ENCODE peak calls at places on chromosomes 16 and 17, in eight cellular contexts. A is osteocyte; Y is lung; E is mammary epithelial cell; B is CD4-positive, alpha-beta T cell; K is foreskin fibroblast; P is endothelial cell; Z is epithelial cell of esophagus. R is an unnamed sample.

GRCh38 chr16:61421111-61421510 is 615.1 kb downstream of the CDH8 start:
- DNase-seq in K (no peak), P (no peak), A (no peak), B (no peak), E (no peak), Z (no peak), Y (no peak), R (no peak)

GRCh38 chr16:47370536-47370935 is 90.3 kb downstream of the ITFG1 start:
- DNase-seq in E (no peak), K (no peak), A (no peak), Z (no peak), B (no peak), Y (no peak), P (no peak), R (no peak)

GRCh38 chr16:58732545-58733247 is 1.4 kb downstream of the GOT2 start:
- DNase-seq in Y (no peak), E (peak; percentile 74), P (no peak), K (peak; percentile 10), B (no peak), A (no peak), Z (peak; percentile 77), R (peak; percentile 14)

GRCh38 chr16:86726340-86726739 is 148.0 kb downstream of the FOXL1 start:
- DNase-seq in A (no peak), B (no peak), E (no peak), K (no peak), P (no peak), Y (no peak), Z (peak; percentile 39), R (no peak)

GRCh38 chr16:69417537-69418199 is 6.8 kb upstream of the CYB5B start:
- DNase-seq in B (no peak), E (no peak), P (peak; percentile 24), K (peak; percentile 61), Y (no peak), Z (no peak), A (no peak), R (peak; percentile 37)

GRCh38 chr17:28917465-28917864 is 14.6 kb upstream of the DHRS13 start:
- DNase-seq in Y (no peak), Z (no peak), A (no peak), E (no peak), P (no peak), K (no peak), B (no peak), R (no peak)

GRCh38 chr17:82031885-82032627 is 578 bp downstream of the RAC3 start:
- DNase-seq in A (no peak), E (no peak), Y (no peak), P (no peak), Z (peak; percentile 60), K (no peak), B (no peak), R (no peak)

GRCh38 chr17:71180801-71181385 is 939.9 kb upstream of the SOX9 start:
- DNase-seq in P (no peak), B (no peak), E (peak; percentile 32), A (no peak), K (peak; percentile 20), Z (peak; percentile 16), Y (no peak), R (peak; percentile 71)

GRCh38 chr16:1788708-1789100 is 4.8 kb downstream of the IGFALS start:
- DNase-seq in P (peak; percentile 2), A (no peak), B (no peak), E (no peak), Z (peak; percentile 44), K (no peak), Y (no peak), R (no peak)

GRCh38 chr16:84992700-84993075 is 18.6 kb downstream of the ZDHHC7 start:
- DNase-seq in Z (no peak), A (no peak), K (no peak), Y (no peak), B (no peak), P (no peak), E (no peak), R (no peak)

GRCh38 chr17:7383742-7384488 is 3.0 kb downstream of the TNK1 start:
- DNase-seq in Z (peak; percentile 39), P (peak; percentile 55), K (no peak), Y (no peak), E (no peak), B (peak; percentile 63), A (no peak), R (no peak)

GRCh38 chr17:12738624-12739023 is 50.7 kb upstream of the ARHGAP44 start:
- DNase-seq in K (no peak), B (no peak), Z (no peak), E (no peak), A (no peak), Y (no peak), P (no peak), R (no peak)

GRCh38 chr16:972316-973002 is 1.7 kb upstream of the LMF1 start:
- DNase-seq in E (peak; percentile 26), B (no peak), Y (no peak), K (no peak), Z (no peak), P (no peak), A (peak; percentile 77), R (no peak)

GRCh38 chr16:16021988-16022682 is 72.7 kb downstream of the ABCC1 start:
- DNase-seq in Z (peak; percentile 93), E (peak; percentile 93), P (no peak), Y (peak; percentile 93), K (peak; percentile 97), A (peak; percentile 95), B (no peak), R (peak; percentile 96)

GRCh38 chr17:68763551-68763950 is 162.4 kb upstream of the FAM20A start:
- DNase-seq in P (no peak), Z (peak; percentile 65), A (no peak), Y (no peak), B (no peak), K (no peak), E (peak; percentile 64), R (peak; percentile 11)

GRCh38 chr17:73591278-73592078 is 52.8 kb downstream of the SDK2 start:
- DNase-seq in P (no peak), K (no peak), E (no peak), Y (peak; percentile 30), Z (no peak), A (no peak), B (peak; percentile 65), R (no peak)

GRCh38 chr17:45394913-45395568 is 37.6 kb downstream of the ARHGAP27 start:
- DNase-seq in Y (peak; percentile 57), K (peak; percentile 79), P (peak; percentile 82), A (no peak), E (peak; percentile 17), Z (peak; percentile 67), B (peak; percentile 30), R (peak; percentile 74)

GRCh38 chr16:50878966-50879615 is 137.2 kb downstream of the CYLD start:
- DNase-seq in K (no peak), Z (no peak), E (no peak), A (peak; percentile 73), B (no peak), P (no peak), Y (no peak), R (no peak)

GRCh38 chr17:5416886-5417285 is 2.6 kb downstream of the NUP88 start:
- DNase-seq in E (peak; percentile 25), A (peak; percentile 21), K (no peak), B (no peak), Z (peak; percentile 72), P (no peak), Y (no peak), R (no peak)

GRCh38 chr16:49632111-49632797 is 223.7 kb downstream of the ZNF423 start:
- DNase-seq in Z (no peak), P (no peak), B (no peak), A (peak; percentile 69), K (no peak), Y (no peak), E (no peak), R (no peak)

GRCh38 chr17:34892864-34893263 is 68.4 kb downstream of the CCT6B start:
- DNase-seq in Z (no peak), A (no peak), Y (no peak), B (no peak), K (no peak), P (peak; percentile 69), E (no peak), R (no peak)

GRCh38 chr17:75289832-75290337 is 652 bp upstream of the SLC25A19 start:
- DNase-seq in E (peak; percentile 47), Z (peak; percentile 52), Y (no peak), B (peak; percentile 38), A (no peak), K (peak; percentile 64), P (no peak), R (peak; percentile 64)
- TF ChIP-seq CTCF in E (peak; percentile 34), Z (peak; percentile 35), Y (no peak), B (peak; percentile 33), A (no peak), K (no peak), P (no peak), R (peak; percentile 13)

DNA sequence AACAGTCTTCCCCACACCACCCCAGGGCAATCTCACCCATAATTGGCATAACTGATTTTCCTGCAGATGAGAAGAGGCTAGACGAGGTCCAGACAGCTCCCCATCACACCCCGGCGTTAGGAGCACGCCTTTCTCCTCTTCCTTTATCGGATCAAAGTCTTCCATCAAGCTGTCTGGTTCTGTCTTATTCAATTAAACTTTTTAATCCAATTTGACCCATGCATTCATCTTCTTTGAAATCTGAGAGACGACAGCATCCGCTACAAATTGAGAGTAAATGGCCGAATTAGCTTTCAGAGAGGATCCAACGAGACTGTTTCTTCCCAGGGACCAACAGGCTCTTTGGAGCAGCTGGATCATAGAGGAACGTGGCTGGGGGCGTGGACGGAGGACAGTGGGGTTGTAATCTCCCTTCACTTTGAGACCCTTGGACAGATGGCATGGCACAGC is 44.4 kb upstream of the GPRC5B start:
- DNase-seq in Y (no peak), B (no peak), Z (no peak), E (no peak), P (no peak), A (peak; percentile 53), K (no peak), R (no peak)
- TF ChIP-seq CTCF in Y (no peak), B (no peak), Z (no peak), E (no peak), P (no peak), A (no peak), K (no peak), R (no peak)

DNA sequence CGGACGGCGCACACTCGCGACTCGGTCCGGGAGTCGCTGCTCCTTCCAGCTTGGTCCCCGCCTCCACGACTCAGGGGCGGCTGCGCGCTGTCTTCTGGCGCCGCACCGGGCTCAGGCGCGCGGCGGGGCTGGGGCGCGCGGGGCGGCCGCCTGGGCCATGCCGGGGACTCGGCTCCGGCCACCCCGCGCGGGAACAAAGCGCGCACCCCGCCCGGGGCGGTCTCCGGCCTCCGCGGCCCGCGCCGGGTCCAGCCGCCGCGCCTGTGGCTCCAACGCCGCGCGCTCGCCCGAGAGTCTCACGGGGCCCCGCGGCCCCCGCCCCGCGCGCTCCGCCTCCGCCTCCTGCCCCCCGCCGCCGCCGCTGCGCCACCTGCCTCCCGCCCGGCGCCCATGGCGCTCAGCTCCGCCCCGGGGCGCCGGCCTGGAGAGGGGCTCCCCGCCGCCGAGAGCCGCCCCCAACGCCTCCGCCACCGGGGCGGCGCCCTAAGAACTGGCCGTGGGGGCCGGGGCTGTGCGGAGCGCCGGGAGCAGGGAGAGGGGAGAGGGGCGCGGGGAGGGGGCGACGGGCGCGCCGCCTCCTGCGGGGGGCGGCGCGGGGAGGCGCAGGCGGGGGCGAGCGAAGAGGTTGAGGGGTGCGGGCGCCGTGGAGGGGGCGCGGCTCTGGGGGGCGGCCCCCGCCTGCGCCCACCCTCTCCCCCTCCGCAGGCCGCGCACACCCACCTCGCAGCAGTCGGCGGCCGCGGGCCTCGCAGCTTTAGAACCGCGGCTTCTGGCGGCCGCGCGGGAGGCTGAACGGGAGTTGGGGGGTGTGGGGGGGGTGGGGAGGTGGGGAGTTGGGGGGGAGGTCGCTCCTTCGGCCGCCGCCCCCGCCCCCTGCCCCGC is 35.7 kb downstream of the CBFA2T3 start:
- DNase-seq in A (no peak), E (no peak), Y (no peak), K (no peak), B (no peak), Z (no peak), P (no peak), R (no peak)
- TF ChIP-seq CTCF in A (no peak), E (no peak), Y (no peak), K (no peak), B (no peak), Z (no peak), P (no peak), R (no peak)

GRCh38 chr17:62690168-62690897 is 62.9 kb downstream of the MRC2 start:
- DNase-seq in E (no peak), B (no peak), Z (no peak), K (no peak), Y (no peak), P (no peak), A (no peak), R (no peak)
- TF ChIP-seq CTCF in E (no peak), B (no peak), Z (no peak), K (no peak), Y (no peak), P (no peak), A (no peak), R (peak; percentile 21)

R was measured in HFFc6.